ENCODE peak calls at places on chromosomes 16 and 17, in ten cellular contexts. One of them, this sample, is unnamed.

GRCh38 chr17:74777884-74778490 is 1.8 kb upstream of the NAT9 start:
- DNase-seq in amniotic stem cell: no peak
- DNase-seq in activated T-cell treated with anti-CD3 and anti-CD28 coated beads, Interleukin-2, amount 50 U/mL, for 24 hours: no peak
- DNase-seq in WERI-Rb-1: no peak
- DNase-seq in SK-N-DZ: no peak
- DNase-seq in epithelial cell of esophagus: no peak
- DNase-seq in thoracic aorta: no peak
- DNase-seq in NCI-H524: no peak
- DNase-seq in GM04503: no peak
- DNase-seq in A549: no peak
- DNase-seq in this sample: no peak

GRCh38 chr17:37701424-37702020 is 43.3 kb downstream of the HNF1B start:
- DNase-seq in amniotic stem cell: no peak
- DNase-seq in activated T-cell treated with anti-CD3 and anti-CD28 coated beads, Interleukin-2, amount 50 U/mL, for 24 hours: peak
- DNase-seq in WERI-Rb-1: peak
- DNase-seq in SK-N-DZ: no peak
- DNase-seq in epithelial cell of esophagus: peak
- DNase-seq in thoracic aorta: no peak
- DNase-seq in NCI-H524: no peak
- DNase-seq in GM04503: no peak
- DNase-seq in A549: peak
- DNase-seq in this sample: no peak

GRCh38 chr16:56667581-56668571 is at the start of gene MT1G:
- DNase-seq in amniotic stem cell: no peak
- DNase-seq in activated T-cell treated with anti-CD3 and anti-CD28 coated beads, Interleukin-2, amount 50 U/mL, for 24 hours: peak
- DNase-seq in WERI-Rb-1: no peak
- DNase-seq in SK-N-DZ: no peak
- DNase-seq in epithelial cell of esophagus: no peak
- DNase-seq in thoracic aorta: no peak
- DNase-seq in NCI-H524: no peak
- DNase-seq in GM04503: no peak
- DNase-seq in A549: no peak
- DNase-seq in this sample: no peak

GRCh38 chr17:2087597-2088211 is 32.8 kb downstream of the HIC1 start:
- DNase-seq in amniotic stem cell: no peak
- DNase-seq in activated T-cell treated with anti-CD3 and anti-CD28 coated beads, Interleukin-2, amount 50 U/mL, for 24 hours: peak
- DNase-seq in WERI-Rb-1: no peak
- DNase-seq in SK-N-DZ: no peak
- DNase-seq in epithelial cell of esophagus: no peak
- DNase-seq in thoracic aorta: no peak
- DNase-seq in NCI-H524: no peak
- DNase-seq in GM04503: no peak
- DNase-seq in A549: no peak
- DNase-seq in this sample: no peak

GRCh38 chr16:78684040-78684611 is 584.7 kb downstream of the WWOX start:
- DNase-seq in amniotic stem cell: no peak
- DNase-seq in activated T-cell treated with anti-CD3 and anti-CD28 coated beads, Interleukin-2, amount 50 U/mL, for 24 hours: no peak
- DNase-seq in WERI-Rb-1: no peak
- DNase-seq in SK-N-DZ: no peak
- DNase-seq in epithelial cell of esophagus: peak
- DNase-seq in thoracic aorta: peak
- DNase-seq in NCI-H524: no peak
- DNase-seq in GM04503: peak
- DNase-seq in A549: peak
- DNase-seq in this sample: no peak

GRCh38 chr17:32940706-32941390 is 12.9 kb downstream of the TMEM98 start:
- DNase-seq in amniotic stem cell: no peak
- DNase-seq in activated T-cell treated with anti-CD3 and anti-CD28 coated beads, Interleukin-2, amount 50 U/mL, for 24 hours: no peak
- DNase-seq in WERI-Rb-1: no peak
- DNase-seq in SK-N-DZ: no peak
- DNase-seq in epithelial cell of esophagus: no peak
- DNase-seq in thoracic aorta: no peak
- DNase-seq in NCI-H524: no peak
- DNase-seq in GM04503: no peak
- DNase-seq in A549: no peak
- DNase-seq in this sample: no peak

GRCh38 chr16:29883987-29884386 is 15.4 kb downstream of the SEZ6L2 start:
- DNase-seq in amniotic stem cell: no peak
- DNase-seq in activated T-cell treated with anti-CD3 and anti-CD28 coated beads, Interleukin-2, amount 50 U/mL, for 24 hours: no peak
- DNase-seq in WERI-Rb-1: no peak
- DNase-seq in SK-N-DZ: no peak
- DNase-seq in epithelial cell of esophagus: no peak
- DNase-seq in thoracic aorta: no peak
- DNase-seq in NCI-H524: no peak
- DNase-seq in GM04503: no peak
- DNase-seq in A549: no peak
- DNase-seq in this sample: no peak

GRCh38 chr17:17818088-17818526 is 18.7 kb downstream of the SREBF1 start:
- DNase-seq in amniotic stem cell: no peak
- DNase-seq in activated T-cell treated with anti-CD3 and anti-CD28 coated beads, Interleukin-2, amount 50 U/mL, for 24 hours: no peak
- DNase-seq in WERI-Rb-1: peak
- DNase-seq in SK-N-DZ: no peak
- DNase-seq in epithelial cell of esophagus: peak
- DNase-seq in thoracic aorta: no peak
- DNase-seq in NCI-H524: no peak
- DNase-seq in GM04503: no peak
- DNase-seq in A549: no peak
- DNase-seq in this sample: no peak

GRCh38 chr16:86952769-86953168 is 364.4 kb downstream of the C16orf95 start:
- DNase-seq in amniotic stem cell: no peak
- DNase-seq in activated T-cell treated with anti-CD3 and anti-CD28 coated beads, Interleukin-2, amount 50 U/mL, for 24 hours: no peak
- DNase-seq in WERI-Rb-1: no peak
- DNase-seq in SK-N-DZ: no peak
- DNase-seq in epithelial cell of esophagus: no peak
- DNase-seq in thoracic aorta: no peak
- DNase-seq in NCI-H524: no peak
- DNase-seq in GM04503: no peak
- DNase-seq in A549: no peak
- DNase-seq in this sample: no peak

GRCh38 chr17:3788200-3788599 is 12.8 kb downstream of the ITGAE start:
- DNase-seq in amniotic stem cell: no peak
- DNase-seq in activated T-cell treated with anti-CD3 and anti-CD28 coated beads, Interleukin-2, amount 50 U/mL, for 24 hours: no peak
- DNase-seq in WERI-Rb-1: no peak
- DNase-seq in SK-N-DZ: no peak
- DNase-seq in epithelial cell of esophagus: no peak
- DNase-seq in thoracic aorta: no peak
- DNase-seq in NCI-H524: no peak
- DNase-seq in GM04503: no peak
- DNase-seq in A549: no peak
- DNase-seq in this sample: no peak

This sample was measured in glomerular endothelial cell.